ENCODE peak calls at places on chromosomes 13 and 19, in eight cellular contexts. O, G, Q, V, R, E, P and W are unnamed samples.

GRCh38 chr19:16022251-16022650 is 54.0 kb upstream of the TPM4 start:
- DNase-seq in P (no peak), V (no peak), O (no peak), E (no peak), G (no peak), Q (no peak), R (no peak), W (no peak)

GRCh38 chr19:47765522-47766358 is 12.8 kb upstream of the SELENOW start:
- DNase-seq in R (no peak), V (peak), Q (peak), O (peak), E (peak), G (peak), P (no peak), W (no peak)

GRCh38 chr19:49165865-49166301 is 8.3 kb downstream of the TRPM4 start:
- DNase-seq in V (no peak), Q (no peak), G (no peak), R (no peak), E (peak), P (no peak), O (no peak), W (no peak)

GRCh38 chr19:45139286-45140143 is 21.3 kb downstream of the NKPD1 start:
- DNase-seq in P (no peak), R (no peak), Q (no peak), E (no peak), O (no peak), G (no peak), V (no peak), W (no peak)

GRCh38 chr19:2334986-2335846 is 6.7 kb downstream of the SPPL2B start:
- DNase-seq in V (no peak), P (no peak), O (no peak), Q (no peak), R (no peak), E (no peak), G (no peak), W (no peak)

GRCh38 chr19:10677796-10678195 is 23.4 kb upstream of the QTRT1 start:
- DNase-seq in G (no peak), Q (no peak), R (no peak), P (no peak), E (no peak), V (no peak), O (no peak), W (no peak)

GRCh38 chr13:89695343-89696257 is 1651.9 kb upstream of the MIR17HG start:
- DNase-seq in V (peak), E (peak), G (peak), R (no peak), O (peak), P (no peak), Q (no peak), W (peak)

GRCh38 chr19:23554548-23554947 is 132.5 kb downstream of the ZNF675 start:
- DNase-seq in G (peak), P (no peak), Q (no peak), E (no peak), V (no peak), R (no peak), O (no peak), W (no peak)

GRCh38 chr19:35004517-35005255 is 4.6 kb downstream of the GRAMD1A start:
- DNase-seq in V (no peak), E (no peak), R (no peak), P (no peak), Q (no peak), O (no peak), G (no peak), W (no peak)